ENCODE peak calls at places on chromosomes 5 and 9, in nine cellular contexts. R, O, F, Z, P, D, X, K and C are unnamed samples.

GRCh38 chr5:66789434-66789833 is 193.2 kb downstream of the MAST4 start:
- DNase-seq in F (no peak), O (no peak), P (no peak), Z (no peak), R (no peak), K (no peak), D (no peak), X (no peak), C (peak)

GRCh38 chr9:36029765-36030528 is 6.8 kb upstream of the RECK start:
- DNase-seq in R (peak), F (no peak), D (no peak), X (peak), Z (no peak), P (no peak), K (no peak), O (peak), C (no peak)

GRCh38 chr9:69444021-69444420 is 119.0 kb downstream of the ENTREP1 start:
- DNase-seq in K (no peak), D (no peak), F (no peak), P (no peak), Z (no peak), X (peak), O (peak), R (peak), C (no peak)

GRCh38 chr5:79560774-79561524 is 47.0 kb upstream of the HOMER1 start:
- DNase-seq in P (no peak), R (peak), D (no peak), K (no peak), O (peak), Z (no peak), X (peak), F (no peak), C (no peak)

GRCh38 chr5:32687167-32687831 is 23.8 kb upstream of the NPR3 start:
- DNase-seq in X (peak), D (no peak), Z (no peak), F (peak), O (peak), K (no peak), R (peak), P (no peak), C (no peak)

GRCh38 chr5:169637085-169637855 is at the start of gene DOCK2:
- DNase-seq in O (no peak), F (peak), D (no peak), Z (peak), X (no peak), K (no peak), R (no peak), P (peak), C (no peak)

GRCh38 chr5:106380736-106381135 is 1290.0 kb downstream of the EFNA5 start:
- DNase-seq in Z (no peak), X (peak), R (peak), D (no peak), O (peak), P (no peak), K (no peak), F (no peak), C (no peak)

GRCh38 chr5:175849153-175849552 is 22.2 kb upstream of the CPLX2 start:
- DNase-seq in K (no peak), O (no peak), D (no peak), R (no peak), F (no peak), X (no peak), Z (no peak), P (no peak), C (no peak)

GRCh38 chr5:367358-368130 is 46.0 kb downstream of the AHRR start:
- DNase-seq in K (peak), D (no peak), R (no peak), F (peak), X (peak), P (peak), Z (no peak), O (no peak), C (no peak)

GRCh38 chr5:80955082-80955481 is 5.1 kb upstream of the RASGRF2 start:
- DNase-seq in Z (no peak), F (no peak), K (no peak), D (no peak), O (no peak), P (no peak), X (no peak), R (no peak), C (no peak)

GRCh38 chr5:115477581-115477980 is 67.0 kb downstream of the FEM1C start:
- DNase-seq in K (no peak), R (no peak), X (no peak), F (no peak), O (no peak), D (no peak), Z (no peak), P (no peak), C (no peak)

GRCh38 chr5:53361708-53362107 is 118.7 kb upstream of the FST start:
- DNase-seq in X (no peak), P (no peak), D (no peak), R (no peak), O (no peak), K (no peak), Z (no peak), F (no peak), C (no peak)

GRCh38 chr5:140556438-140556837 is 835 bp downstream of the SRA1 start:
- DNase-seq in X (peak), O (peak), R (peak), K (no peak), P (no peak), Z (no peak), D (peak), F (no peak), C (no peak)

GRCh38 chr5:38208782-38209378 is 49.5 kb upstream of the EGFLAM start:
- DNase-seq in Z (no peak), X (peak), O (peak), R (peak), D (peak), P (no peak), F (peak), K (no peak), C (peak)

GRCh38 chr5:115857621-115858349 is 16.1 kb downstream of the AP3S1 start:
- DNase-seq in X (peak), P (no peak), D (no peak), O (peak), K (no peak), F (no peak), R (peak), Z (no peak), C (no peak)

GRCh38 chr5:168947212-168947868 is 353.6 kb downstream of the SLIT3 start:
- DNase-seq in F (peak), X (peak), K (no peak), O (peak), D (peak), Z (peak), R (peak), P (no peak), C (peak)

GRCh38 chr9:94014845-94015244 is 59.7 kb upstream of the BARX1 start:
- DNase-seq in K (no peak), F (no peak), Z (no peak), X (no peak), D (no peak), P (no peak), R (no peak), O (no peak), C (no peak)

GRCh38 chr5:33931136-33931535 is 5.0 kb upstream of the RXFP3 start:
- DNase-seq in O (no peak), R (no peak), X (no peak), K (no peak), F (no peak), P (no peak), D (no peak), Z (no peak), C (peak)

GRCh38 chr5:33725846-33726245 is 165.9 kb downstream of the ADAMTS12 start:
- DNase-seq in D (no peak), X (peak), O (peak), K (no peak), R (peak), Z (no peak), F (no peak), P (no peak), C (no peak)

GRCh38 chr9:127974002-127974768 is 6.6 kb downstream of the EEIG1 start:
- DNase-seq in O (no peak), P (no peak), D (no peak), F (no peak), R (no peak), X (no peak), Z (no peak), K (no peak), C (no peak)

GRCh38 chr5:150307617-150308426 is 5.1 kb upstream of the ARSI start:
- DNase-seq in O (no peak), X (no peak), D (no peak), F (no peak), K (no peak), Z (no peak), P (no peak), R (no peak), C (no peak)

GRCh38 chr9:121813811-121814210 is 162.4 kb downstream of the DAB2IP start:
- DNase-seq in D (no peak), R (no peak), X (no peak), F (no peak), K (no peak), Z (no peak), O (no peak), P (no peak), C (no peak)

GRCh38 chr5:40514986-40515385 is 164.7 kb upstream of the PTGER4 start:
- DNase-seq in F (no peak), D (no peak), O (no peak), X (no peak), Z (no peak), P (no peak), R (no peak), K (no peak), C (no peak)

GRCh38 chr5:32413466-32414263 is 30.9 kb downstream of the ZFR start:
- DNase-seq in X (no peak), F (no peak), R (no peak), K (no peak), D (no peak), O (no peak), P (no peak), Z (no peak), C (no peak)

GRCh38 chr9:87567566-87567965 is 69.9 kb downstream of the DAPK1 start:
- DNase-seq in P (peak), Z (no peak), D (no peak), X (no peak), R (no peak), O (peak), F (no peak), K (no peak), C (no peak)

GRCh38 chr5:177404641-177405134 is 4.2 kb upstream of the PFN3 start:
- DNase-seq in P (no peak), X (peak), O (no peak), R (no peak), K (no peak), F (no peak), Z (no peak), D (no peak), C (no peak)

GRCh38 chr9:110105107-110105506 is 102.9 kb downstream of the C9orf152 start:
- DNase-seq in K (no peak), P (no peak), Z (no peak), O (peak), X (no peak), D (no peak), R (peak), F (no peak), C (no peak)

GRCh38 chr5:45741110-45741509 is 44.9 kb upstream of the HCN1 start:
- DNase-seq in X (no peak), O (no peak), Z (no peak), R (no peak), K (no peak), D (no peak), P (no peak), F (no peak), C (peak)

GRCh38 chr9:79222483-79222882 is 349.3 kb upstream of the TLE4 start:
- DNase-seq in F (no peak), D (no peak), O (no peak), P (no peak), K (no peak), R (no peak), Z (no peak), X (no peak), C (no peak)

GRCh38 chr5:14488697-14489096 is 92.9 kb upstream of the OTULINL start:
- DNase-seq in K (no peak), Z (no peak), F (no peak), X (no peak), R (no peak), P (no peak), O (no peak), D (no peak), C (no peak)

GRCh38 chr5:178115835-178116405 is 2.6 kb downstream of the N4BP3 start:
- DNase-seq in R (no peak), K (no peak), P (peak), O (no peak), X (no peak), D (no peak), F (no peak), Z (no peak), C (no peak)

GRCh38 chr5:140075371-140075770 is 32.3 kb upstream of the NRG2 start:
- DNase-seq in K (no peak), P (no peak), D (no peak), R (peak), F (no peak), O (peak), Z (no peak), X (peak), C (no peak)

GRCh38 chr9:21579209-21579608 is 97.1 kb upstream of the IFNE start:
- DNase-seq in K (no peak), F (no peak), P (no peak), X (peak), R (peak), O (no peak), D (no peak), Z (no peak), C (no peak)

GRCh38 chr5:132734687-132735086 is 2.7 kb downstream of the KIF3A start:
- DNase-seq in X (no peak), R (no peak), K (no peak), O (no peak), P (no peak), Z (no peak), F (no peak), D (no peak), C (no peak)

GRCh38 chr5:132739232-132739631 is 1.9 kb upstream of the KIF3A start:
- DNase-seq in F (no peak), Z (no peak), D (no peak), X (no peak), K (no peak), R (no peak), P (no peak), O (no peak), C (no peak)

GRCh38 chr5:132736853-132737833 is at the start of gene KIF3A:
- DNase-seq in Z (peak), F (peak), P (peak), R (peak), K (peak), O (peak), X (peak), D (peak), C (peak)

GRCh38 chr5:132742158-132742557 is 4.8 kb upstream of the KIF3A start:
- DNase-seq in F (no peak), O (no peak), R (no peak), X (no peak), Z (no peak), D (no peak), P (no peak), K (no peak), C (no peak)

DNA sequence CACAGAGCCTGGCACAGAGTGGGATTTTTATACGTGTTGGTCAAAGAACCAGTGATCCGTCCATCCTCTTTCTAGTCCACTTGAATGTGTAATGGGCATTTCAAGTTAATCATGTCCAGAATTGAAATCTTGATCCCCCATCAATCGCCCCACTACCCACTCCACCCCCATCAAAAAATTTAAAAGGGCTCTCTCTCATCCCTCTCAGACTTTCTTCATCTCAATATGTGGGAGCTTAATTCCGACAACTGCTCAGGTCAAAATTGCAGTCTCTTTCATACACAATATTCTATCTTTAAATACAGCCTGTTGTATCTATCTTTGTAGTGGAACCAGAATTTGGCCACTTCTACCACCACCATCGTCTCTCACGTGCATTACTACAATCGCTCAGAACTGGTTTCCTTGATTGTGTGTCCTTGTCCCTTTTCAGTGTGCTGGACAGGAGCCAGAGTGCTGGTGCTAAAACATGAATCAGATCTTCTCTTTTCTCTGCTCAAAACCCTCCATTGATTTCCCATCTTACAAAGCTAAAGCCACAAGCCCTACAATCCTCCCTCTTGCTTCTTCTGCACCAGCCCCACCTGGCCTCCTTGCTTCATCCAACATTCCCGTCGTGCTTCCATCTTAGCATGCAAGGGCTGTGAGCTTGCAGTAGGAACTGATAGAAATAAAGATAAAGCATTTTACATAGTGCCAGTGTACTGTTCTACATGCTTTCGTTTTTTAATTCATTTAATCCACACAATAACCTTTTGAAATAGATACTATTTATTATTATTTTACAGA is 830 bp upstream of the KIF3A start:
- DNase-seq in R (no peak), O (no peak), D (no peak), X (no peak), P (no peak), K (no peak), Z (no peak), F (no peak), C (no peak)
- H3K4me3 ChIP-seq in R (peak), O (peak), D (peak), X (peak), P (no peak), K (no peak), Z (no peak), F (no peak), C (no peak)

DNA sequence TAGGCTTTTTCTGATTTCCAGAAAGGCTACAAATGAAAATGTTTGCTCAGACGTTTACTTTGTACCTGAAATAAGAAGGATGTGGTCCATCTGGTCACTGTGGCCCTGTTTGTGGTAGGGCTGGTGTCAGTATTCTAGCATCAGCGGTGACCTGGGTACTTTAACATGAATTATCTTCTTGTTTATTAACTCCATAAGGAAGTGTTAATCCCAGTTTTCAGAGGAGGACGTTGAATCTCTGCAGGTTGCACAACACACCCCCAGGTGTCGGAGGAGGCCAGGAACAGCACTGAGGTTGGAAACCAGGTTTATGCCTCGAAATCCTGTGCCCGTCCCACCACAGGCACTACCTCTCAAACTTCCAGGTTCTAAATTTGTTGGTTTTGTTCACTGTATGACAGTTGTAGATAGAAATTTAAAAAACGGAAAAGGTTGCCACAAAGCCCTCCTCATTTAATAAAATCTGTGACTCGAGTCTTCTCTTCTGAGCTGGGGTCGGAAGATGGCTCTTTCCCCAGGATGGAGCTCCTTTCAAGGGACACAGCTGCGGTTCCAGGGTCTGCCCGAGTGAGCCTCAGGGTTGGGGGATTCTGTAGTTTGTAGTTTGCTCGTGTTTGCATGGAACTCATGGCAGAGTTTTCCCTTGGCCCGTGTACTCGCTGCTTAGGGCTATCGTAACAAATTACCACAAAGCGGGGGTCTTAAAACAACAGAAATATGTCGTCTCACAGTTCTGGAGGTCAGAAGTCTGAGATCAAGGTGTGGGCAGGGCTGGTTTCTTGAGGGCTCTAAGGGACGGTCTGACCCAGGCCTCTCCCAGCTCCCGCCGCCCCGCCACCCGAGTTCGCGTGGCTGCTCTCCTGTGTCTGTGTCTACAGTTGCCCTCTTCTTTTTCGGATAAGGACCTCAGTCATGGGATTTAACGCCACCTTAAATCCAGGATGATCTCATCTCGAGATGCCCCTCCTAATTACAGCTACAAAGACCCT is 13.7 kb upstream of the LPCAT1 start:
- DNase-seq in P (peak), O (no peak), R (no peak), X (no peak), F (peak), D (no peak), Z (no peak), K (peak), C (no peak)
- H3K4me3 ChIP-seq in P (no peak), O (no peak), R (peak), X (no peak), F (no peak), D (no peak), Z (no peak), K (no peak), C (no peak)

DNA sequence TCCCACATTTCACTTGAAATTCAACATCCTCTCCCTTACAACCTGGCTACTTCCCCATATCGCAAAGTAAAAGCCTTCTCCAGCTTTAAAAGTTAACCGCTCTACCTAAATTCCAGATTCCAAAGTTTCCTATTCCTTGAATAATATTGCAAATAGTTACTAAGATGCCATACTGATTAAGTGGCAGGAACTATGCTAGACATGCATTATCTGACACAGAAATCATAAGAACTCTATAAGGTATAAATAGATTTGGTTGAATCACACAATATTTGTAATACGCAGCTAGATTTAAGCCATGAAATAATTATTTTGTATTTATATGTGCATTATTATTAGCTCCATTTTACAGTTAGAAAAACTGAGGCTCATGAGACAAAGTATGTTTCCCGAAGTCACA is 92.8 kb downstream of the NFIB start:
- DNase-seq in R (no peak), F (no peak), Z (no peak), K (no peak), D (no peak), O (no peak), P (no peak), X (no peak), C (no peak)
- H3K4me3 ChIP-seq in R (no peak), F (no peak), Z (no peak), K (no peak), D (no peak), O (no peak), P (no peak), X (no peak), C (no peak)

DNA sequence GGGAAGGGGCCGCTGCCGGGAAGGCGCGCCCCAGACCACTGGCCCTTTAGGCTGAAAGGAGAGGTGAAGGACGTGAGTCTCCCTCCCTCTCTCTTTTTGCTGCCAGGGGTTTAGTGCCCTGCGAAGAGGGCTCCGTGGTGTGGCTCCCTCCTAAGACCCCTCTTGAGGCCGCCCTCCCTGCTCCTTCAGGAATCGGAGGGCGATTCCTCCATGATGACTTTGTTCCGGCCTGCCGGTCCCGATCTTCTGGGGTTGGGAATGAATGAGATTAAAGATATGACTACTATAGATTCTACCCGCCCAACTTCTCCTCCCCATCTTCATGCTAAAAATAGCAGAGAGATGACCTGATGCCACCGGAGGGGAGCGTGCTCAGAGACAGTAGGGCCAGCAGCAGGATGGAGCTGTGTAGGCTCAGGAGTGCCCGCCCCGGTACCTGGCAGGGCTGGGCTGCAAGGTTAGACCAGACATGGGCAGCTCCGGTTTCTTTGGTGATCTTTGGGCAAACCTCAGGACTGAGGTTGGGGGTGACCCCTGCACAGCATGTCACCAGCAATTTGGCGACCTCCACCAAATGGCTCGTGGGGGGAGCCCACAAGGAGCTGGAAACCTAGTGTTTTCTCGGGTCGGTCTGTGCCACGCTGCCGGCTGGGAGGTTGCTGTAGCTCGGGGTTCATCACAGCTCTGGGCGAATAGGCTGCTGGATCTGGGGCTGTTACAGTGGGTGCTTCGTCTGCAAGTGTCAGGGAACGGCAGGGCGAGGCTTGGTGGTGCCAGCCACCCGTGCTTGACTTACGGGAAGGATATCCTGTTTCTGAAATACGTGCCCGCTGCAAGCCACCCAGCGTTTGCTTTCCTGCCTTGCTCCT is 1.7 kb downstream of the OLFM1 start:
- DNase-seq in P (no peak), O (no peak), Z (no peak), K (no peak), F (no peak), X (no peak), R (no peak), D (no peak), C (no peak)
- H3K4me3 ChIP-seq in P (no peak), O (no peak), Z (no peak), K (peak), F (no peak), X (no peak), R (no peak), D (no peak), C (peak)